ENCODE peak calls at places on chromosome X, in four cellular contexts. P is tibial artery, J is T-helper 17 cell, T is NCI-H146. X is an unnamed sample.

GRCh38 chrX:43750248-43750676 is 94.2 kb downstream of the MAOA start:
- DNase-seq in P (peak), J (peak), T (peak), X (peak)

GRCh38 chrX:109926743-109927662 is 75.9 kb upstream of the TMEM164 start:
- DNase-seq in P (no peak), J (no peak), T (no peak), X (no peak)

GRCh38 chrX:39688576-39689373 is 409.0 kb downstream of the BCOR start:
- DNase-seq in P (peak), J (no peak), T (peak), X (peak)

GRCh38 chrX:129957241-129958099 is 25.0 kb upstream of the BCORL1 start:
- DNase-seq in P (peak), J (peak), T (peak), X (peak)

GRCh38 chrX:50747471-50747900 is 66.5 kb downstream of the SHROOM4 start:
- DNase-seq in P (no peak), J (no peak), T (no peak), X (peak)

GRCh38 chrX:47244676-47245075 is 11.9 kb downstream of the USP11 start:
- DNase-seq in P (no peak), J (no peak), T (no peak), X (no peak)

GRCh38 chrX:150781711-150782110 is 88.5 kb downstream of the MTMR1 start:
- DNase-seq in P (no peak), J (no peak), T (no peak), X (no peak)

GRCh38 chrX:126836195-126836594 is 16.7 kb downstream of the PRR32 start:
- DNase-seq in P (no peak), J (no peak), T (no peak), X (no peak)

GRCh38 chrX:8607326-8607725 is 124.6 kb downstream of the ANOS1 start:
- DNase-seq in P (no peak), J (no peak), T (no peak), X (no peak)

GRCh38 chrX:69093960-69094935 is 71.0 kb downstream of the PJA1 start:
- DNase-seq in P (peak), J (no peak), T (peak), X (peak)

X was measured in NCI-H1417.